ENCODE peak calls at places on chromosome 1, in ten cellular contexts. C is H9, P is suprapubic skin, A is heart left ventricle, S is ovary, Z is fibroblast of the aortic adventitia, B is AG09309, X is GM10248, H is astrocyte of the spinal cord, G is left ventricle myocardium inferior. N is an unnamed sample.

GRCh38 chr1:166858726-166859419 is 17.2 kb downstream of the TADA1 start:
- DNase-seq in H (no peak), C (no peak), X (no peak), Z (no peak), P (no peak), G (no peak), B (no peak), S (no peak), A (no peak), N (no peak)

GRCh38 chr1:226990133-226990716 is 50.1 kb downstream of the COQ8A start:
- DNase-seq in A (peak; percentile 38), X (no peak), B (no peak), Z (no peak), G (no peak), S (peak; percentile 44), C (no peak), H (no peak), P (no peak), N (no peak)

GRCh38 chr1:9905010-9905409 is 5.1 kb downstream of the CTNNBIP1 start:
- DNase-seq in H (peak; percentile 69), X (no peak), S (no peak), C (no peak), G (no peak), A (no peak), Z (no peak), B (no peak), P (no peak), N (no peak)

GRCh38 chr1:59142663-59143487 is 154.0 kb upstream of the FGGY start:
- DNase-seq in G (no peak), B (peak; percentile 87), H (peak; percentile 87), Z (peak; percentile 98), A (peak; percentile 41), X (peak; percentile 34), S (no peak), P (no peak), C (no peak), N (no peak)

GRCh38 chr1:248828845-248829244 is 3.1 kb upstream of the SH3BP5L start:
- DNase-seq in H (no peak), G (no peak), X (no peak), Z (peak; percentile 94), P (no peak), B (peak; percentile 61), S (no peak), A (no peak), C (no peak), N (no peak)

GRCh38 chr1:48853006-48853405 is 76.3 kb upstream of the BEND5 start:
- DNase-seq in S (no peak), G (no peak), X (no peak), C (no peak), B (peak; percentile 85), H (peak; percentile 90), A (no peak), P (no peak), Z (peak; percentile 80), N (no peak)

GRCh38 chr1:103333141-103333540 is 192.4 kb upstream of the RNPC3 start:
- DNase-seq in G (no peak), P (no peak), H (no peak), X (no peak), Z (no peak), B (no peak), S (no peak), C (no peak), A (no peak), N (no peak)

GRCh38 chr1:244678687-244679086 is 25.8 kb downstream of the DESI2 start:
- DNase-seq in S (no peak), B (no peak), H (no peak), C (no peak), X (no peak), P (no peak), Z (no peak), G (no peak), A (no peak), N (no peak)

GRCh38 chr1:169106921-169107672 is 607 bp downstream of the ATP1B1 start:
- DNase-seq in S (no peak), Z (peak; percentile 41), C (no peak), H (peak; percentile 46), B (no peak), P (no peak), G (peak; percentile 21), X (no peak), A (no peak), N (peak; percentile 49)

GRCh38 chr1:169105087-169105433 is 1.4 kb upstream of the ATP1B1 start:
- DNase-seq in Z (no peak), G (no peak), X (no peak), H (no peak), A (no peak), P (no peak), S (peak; percentile 36), B (no peak), C (no peak), N (no peak)

GRCh38 chr1:169105434-169106094 is 926 bp upstream of the ATP1B1 start:
- DNase-seq in X (peak; percentile 66), H (peak; percentile 58), P (peak; percentile 87), C (peak; percentile 88), S (peak; percentile 81), Z (no peak), A (peak; percentile 89), B (no peak), G (peak; percentile 81), N (peak; percentile 66)

GRCh38 chr1:169107673-169108160 is 1.2 kb downstream of the ATP1B1 start:
- DNase-seq in G (peak; percentile 23), C (no peak), Z (peak; percentile 33), A (peak; percentile 64), P (no peak), H (peak; percentile 51), X (no peak), B (no peak), S (peak; percentile 27), N (peak; percentile 48)

DNA sequence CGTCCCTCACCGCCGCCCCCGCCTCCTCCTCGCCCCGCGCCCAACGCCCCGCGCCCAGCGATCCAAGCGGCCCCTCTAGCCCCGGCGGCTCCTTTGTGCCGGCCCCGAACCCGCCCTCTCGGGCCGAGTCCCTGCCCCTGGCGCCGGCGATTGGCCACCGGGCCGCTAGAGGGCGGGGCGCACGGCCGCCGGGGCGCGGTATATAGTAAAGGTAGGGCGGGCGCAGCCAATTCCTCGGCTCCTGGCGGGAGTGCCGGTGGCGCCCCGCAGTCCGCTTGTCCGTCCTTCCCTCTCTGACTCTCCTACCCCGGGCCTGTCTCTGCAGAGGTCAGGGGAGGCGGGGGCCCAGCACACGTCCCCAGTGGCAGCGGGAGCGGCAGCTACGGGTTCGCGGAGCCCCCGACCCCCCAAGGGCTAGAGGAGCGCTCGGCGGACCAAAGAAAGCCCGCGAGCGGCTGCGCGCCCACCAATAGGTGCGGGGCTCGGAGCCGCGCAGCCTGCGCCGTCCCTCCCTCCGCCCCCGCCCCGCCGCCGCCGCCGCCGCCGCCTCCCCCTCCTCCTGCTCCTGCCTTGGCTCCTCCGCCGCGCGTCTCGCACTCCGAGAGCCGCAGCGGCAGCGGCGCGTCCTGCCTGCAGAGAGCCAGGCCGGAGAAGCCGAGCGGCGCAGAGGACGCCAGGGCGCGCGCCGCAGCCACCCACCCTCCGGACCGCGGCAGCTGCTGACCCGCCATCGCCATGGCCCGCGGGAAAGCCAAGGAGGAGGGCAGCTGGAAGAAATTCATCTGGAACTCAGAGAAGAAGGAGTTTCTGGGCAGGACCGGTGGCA is at the start of gene ATP1B1:
- DNase-seq in S (peak; percentile 90), G (peak; percentile 86), C (peak; percentile 94), H (peak; percentile 87), B (no peak), A (peak; percentile 89), Z (peak; percentile 63), X (peak; percentile 95), P (peak; percentile 87), N (peak; percentile 89)
- TF ChIP-seq CTCF in S (peak; percentile 88), G (peak; percentile 75), C (peak; percentile 25), H (peak; percentile 27), B (peak; percentile 17), A (peak; percentile 58), Z (peak; percentile 49), X (peak; percentile 42), P (peak; percentile 49), N (peak; percentile 10)

DNA sequence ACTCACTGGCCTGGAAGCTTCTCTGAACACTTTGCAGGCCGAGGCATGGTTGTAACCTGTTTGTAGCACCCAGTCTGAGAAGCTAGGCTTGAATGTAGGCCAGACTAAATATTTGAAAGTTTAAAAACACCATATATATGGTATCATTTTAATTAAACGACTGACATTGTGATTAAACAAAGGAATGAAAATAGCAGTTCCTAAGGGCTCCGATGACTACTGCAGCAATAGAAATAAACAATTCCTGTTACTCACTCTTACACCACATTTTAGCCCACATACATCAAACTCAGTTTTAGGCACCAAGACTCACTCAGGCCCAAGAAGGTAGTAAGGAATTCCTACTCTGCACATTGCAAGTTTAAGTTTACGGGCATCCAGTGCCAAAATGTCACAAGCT is 281.2 kb downstream of the AKT3 start:
- DNase-seq in Z (peak; percentile 37), A (no peak), S (no peak), P (no peak), X (no peak), H (peak; percentile 55), B (peak; percentile 11), G (no peak), C (no peak), N (no peak)
- TF ChIP-seq CTCF in Z (no peak), A (no peak), S (no peak), P (no peak), X (no peak), H (no peak), B (no peak), G (no peak), C (no peak), N (no peak)

GRCh38 chr1:13573586-13573985 is 10.0 kb upstream of the PDPN start:
- DNase-seq in S (no peak), Z (no peak), P (no peak), H (no peak), A (no peak), G (no peak), X (no peak), C (no peak), B (no peak), N (no peak)

DNA sequence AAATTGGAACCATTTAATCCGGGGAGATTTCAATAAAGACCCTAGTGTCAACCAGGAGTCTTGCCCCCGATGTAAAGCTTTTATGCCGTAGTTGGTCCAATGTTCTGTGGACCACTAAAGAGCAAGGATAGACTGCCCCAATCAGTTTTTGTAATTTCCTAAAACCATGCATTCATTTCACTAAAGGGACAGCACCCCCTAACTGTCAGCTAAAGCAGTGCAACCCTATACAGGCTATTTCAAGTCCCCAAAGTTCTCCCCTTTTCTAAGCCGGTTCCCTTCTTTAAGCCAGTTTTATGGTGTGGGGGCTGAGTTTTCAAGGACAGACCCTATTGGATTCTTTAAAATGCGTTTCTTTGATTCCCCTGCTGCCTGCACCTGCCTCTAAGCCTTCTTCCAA is 12.7 kb upstream of the PDPN start:
- DNase-seq in B (no peak), G (no peak), P (no peak), Z (no peak), S (no peak), C (no peak), H (no peak), A (no peak), X (no peak), N (peak; percentile 43)
- TF ChIP-seq CTCF in B (no peak), G (peak; percentile 55), P (peak; percentile 16), Z (peak; percentile 12), S (no peak), C (peak; percentile 77), H (peak; percentile 16), A (peak; percentile 30), X (peak; percentile 31), N (peak; percentile 82)

DNA sequence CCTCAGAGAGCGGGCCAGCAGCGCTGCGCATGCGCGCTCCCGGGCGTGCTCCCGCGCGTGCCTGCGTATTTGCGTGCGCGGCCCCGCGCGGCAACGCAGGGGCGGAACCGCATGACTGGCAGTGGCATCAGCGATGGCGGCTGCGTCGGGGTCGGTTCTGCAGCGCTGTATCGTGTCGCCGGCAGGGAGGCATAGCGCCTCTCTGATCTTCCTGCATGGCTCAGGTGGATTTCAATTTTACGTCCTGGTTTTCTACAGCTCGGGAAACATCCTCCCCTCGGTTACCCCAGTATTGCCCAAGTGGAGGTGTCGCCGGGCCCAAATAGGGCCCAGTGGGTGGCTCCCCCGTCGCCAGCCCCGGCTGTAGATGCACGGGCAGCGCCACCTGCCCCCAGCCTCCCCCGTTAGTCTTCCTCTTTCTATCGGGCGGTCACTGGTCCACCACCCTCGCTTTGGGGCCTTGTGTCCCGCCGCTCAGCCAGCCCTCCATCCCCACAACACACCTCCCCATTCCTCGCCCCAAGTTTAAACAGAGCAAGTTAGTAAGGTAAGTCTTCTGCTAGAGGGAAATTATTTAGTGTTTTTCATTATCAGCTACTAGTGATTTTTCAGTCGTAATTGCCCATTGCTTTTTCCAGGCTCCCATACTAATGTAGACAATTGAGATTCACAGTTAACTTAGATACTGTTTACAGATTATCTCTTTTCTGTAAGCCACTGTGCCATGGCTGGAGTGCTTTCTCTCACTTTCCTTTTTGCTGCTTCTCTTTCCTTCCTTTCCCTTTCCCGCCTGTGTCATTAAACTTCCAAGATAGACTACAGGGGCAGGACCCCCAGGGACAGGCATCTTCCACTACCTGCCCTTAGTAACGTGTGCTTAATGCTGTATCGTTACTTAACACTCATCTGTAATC is at the start of gene LYPLAL1:
- DNase-seq in C (peak; percentile 87), H (peak; percentile 89), P (peak; percentile 89), B (peak; percentile 41), A (peak; percentile 92), G (peak; percentile 90), S (peak; percentile 91), X (peak; percentile 89), Z (peak; percentile 91), N (peak; percentile 92)
- TF ChIP-seq CTCF in C (peak; percentile 32), H (peak; percentile 12), P (no peak), B (no peak), A (no peak), G (no peak), S (no peak), X (no peak), Z (no peak), N (peak; percentile 47)